ENCODE peak calls at places on chromosomes 6 and 20, in five cellular contexts. F, Z, O, Q and K are unnamed samples.

GRCh38 chr20:58014628-58015315 is 213.7 kb downstream of the ANKRD60 start:
- DNase-seq in F (no peak), Z (no peak), O (no peak), Q (no peak), K (no peak)

GRCh38 chr6:104357928-104358327 is 501.8 kb downstream of the HACE1 start:
- DNase-seq in F (no peak), Z (no peak), O (no peak), Q (no peak), K (no peak)

GRCh38 chr20:10171864-10172751 is 46.5 kb upstream of the SNAP25 start:
- DNase-seq in F (peak), Z (peak), O (peak), Q (no peak), K (peak)

GRCh38 chr6:154242617-154243357 is 113.8 kb downstream of the IPCEF1 start:
- DNase-seq in F (no peak), Z (no peak), O (no peak), Q (no peak), K (no peak)

GRCh38 chr20:32333181-32333987 is 24.7 kb upstream of the ASXL1 start:
- DNase-seq in F (no peak), Z (no peak), O (no peak), Q (no peak), K (no peak)

GRCh38 chr20:271069-271468 is 13.5 kb downstream of the DEFB132 start:
- DNase-seq in F (no peak), Z (no peak), O (no peak), Q (no peak), K (no peak)

GRCh38 chr20:46890682-46891081 is 4.0 kb upstream of the EYA2 start:
- DNase-seq in F (no peak), Z (no peak), O (no peak), Q (no peak), K (no peak)

GRCh38 chr6:148389086-148389485 is 46.4 kb downstream of the SASH1 start:
- DNase-seq in F (no peak), Z (no peak), O (no peak), Q (no peak), K (no peak)

GRCh38 chr20:16462711-16463110 is 110.5 kb downstream of the KIF16B start:
- DNase-seq in F (no peak), Z (no peak), O (no peak), Q (no peak), K (no peak)

GRCh38 chr6:33297956-33298772 is 578 bp downstream of the RGL2 start:
- DNase-seq in F (no peak), Z (no peak), O (no peak), Q (peak), K (peak)

GRCh38 chr6:116012471-116012949 is 48.2 kb downstream of the FRK start:
- DNase-seq in F (no peak), Z (no peak), O (no peak), Q (no peak), K (no peak)

GRCh38 chr6:127225497-127225896 is 41.2 kb upstream of the RNF146 start:
- DNase-seq in F (no peak), Z (no peak), O (no peak), Q (no peak), K (no peak)

GRCh38 chr6:30491963-30492616 is 2.8 kb downstream of the HLA-E start:
- DNase-seq in F (no peak), Z (no peak), O (no peak), Q (no peak), K (no peak)

GRCh38 chr6:163438940-163439335 is 24.4 kb downstream of the QKI start:
- DNase-seq in F (no peak), Z (no peak), O (no peak), Q (no peak), K (peak)